ENCODE peak calls at places on chromosomes 16 and 17, in eight cellular contexts. D is astrocyte, I is thoracic aorta, O is cardiac muscle cell, Q is testis, Z is PC-9, W is left ventricle myocardium inferior, K is HCT116. X is an unnamed sample. For H3K36me3 and H3K9me3, the result is how much of the 10 kb centered on the place peaks cover.

GRCh38 chr17:73286863-73287296 is 24.9 kb downstream of the CDC42EP4 start:
- DNase-seq in D (peak), I (no peak), O (peak), Q (no peak), Z (no peak), W (no peak), K (no peak), X (peak)

GRCh38 chr16:88305176-88305575 is 77.6 kb upstream of the ZNF469 start:
- DNase-seq in D (no peak), I (no peak), O (no peak), Q (no peak), Z (no peak), W (no peak), K (no peak), X (no peak)

GRCh38 chr17:32240745-32241144 is 24.9 kb upstream of the RHBDL3 start:
- DNase-seq in D (peak), I (no peak), O (peak), Q (peak), Z (no peak), W (peak), K (no peak), X (no peak)

GRCh38 chr16:15777533-15778203 is 79.2 kb downstream of the MYH11 start:
- DNase-seq in D (peak), I (no peak), O (peak), Q (peak), Z (peak), W (no peak), K (peak), X (peak)

GRCh38 chr17:77425791-77426641 is 285.2 kb downstream of the SEC14L1 start:
- DNase-seq in D (peak), I (no peak), O (peak), Q (no peak), Z (no peak), W (no peak), K (no peak), X (peak)

GRCh38 chr16:12868169-12868568 is 33.2 kb upstream of the SHISA9 start:
- DNase-seq in D (no peak), I (no peak), O (no peak), Q (no peak), Z (peak), W (no peak), K (no peak), X (no peak)

GRCh38 chr17:27524594-27524993 is 68.3 kb downstream of the KSR1 start:
- DNase-seq in D (no peak), I (no peak), O (no peak), Q (no peak), Z (no peak), W (no peak), K (no peak), X (no peak)

GRCh38 chr16:19884611-19885455 is at the start of gene GPRC5B:
- DNase-seq in D (peak), I (no peak), O (peak), Q (peak), Z (no peak), W (peak), K (no peak), X (peak)

GRCh38 chr17:74987909-74988711 is 678 bp downstream of the CDR2L start:
- DNase-seq in D (peak), I (peak), O (peak), Q (peak), Z (no peak), W (peak), K (no peak), X (peak)

GRCh38 chr17:82936768-82937171 is 96.9 kb upstream of the ZNF750 start:
- DNase-seq in D (no peak), I (no peak), O (no peak), Q (no peak), Z (no peak), W (peak), K (no peak), X (no peak)

GRCh38 chr17:82940226-82941020 is 100.6 kb upstream of the ZNF750 start:
- DNase-seq in D (no peak), I (no peak), O (no peak), Q (no peak), Z (no peak), W (peak), K (no peak), X (no peak)

GRCh38 chr17:82939213-82940030 is 99.6 kb upstream of the ZNF750 start:
- DNase-seq in D (no peak), I (no peak), O (no peak), Q (no peak), Z (no peak), W (peak), K (no peak), X (no peak)

GRCh38 chr17:82937411-82938371 is 97.9 kb upstream of the ZNF750 start:
- DNase-seq in D (no peak), I (no peak), O (no peak), Q (no peak), Z (no peak), W (peak), K (no peak), X (no peak)

DNA sequence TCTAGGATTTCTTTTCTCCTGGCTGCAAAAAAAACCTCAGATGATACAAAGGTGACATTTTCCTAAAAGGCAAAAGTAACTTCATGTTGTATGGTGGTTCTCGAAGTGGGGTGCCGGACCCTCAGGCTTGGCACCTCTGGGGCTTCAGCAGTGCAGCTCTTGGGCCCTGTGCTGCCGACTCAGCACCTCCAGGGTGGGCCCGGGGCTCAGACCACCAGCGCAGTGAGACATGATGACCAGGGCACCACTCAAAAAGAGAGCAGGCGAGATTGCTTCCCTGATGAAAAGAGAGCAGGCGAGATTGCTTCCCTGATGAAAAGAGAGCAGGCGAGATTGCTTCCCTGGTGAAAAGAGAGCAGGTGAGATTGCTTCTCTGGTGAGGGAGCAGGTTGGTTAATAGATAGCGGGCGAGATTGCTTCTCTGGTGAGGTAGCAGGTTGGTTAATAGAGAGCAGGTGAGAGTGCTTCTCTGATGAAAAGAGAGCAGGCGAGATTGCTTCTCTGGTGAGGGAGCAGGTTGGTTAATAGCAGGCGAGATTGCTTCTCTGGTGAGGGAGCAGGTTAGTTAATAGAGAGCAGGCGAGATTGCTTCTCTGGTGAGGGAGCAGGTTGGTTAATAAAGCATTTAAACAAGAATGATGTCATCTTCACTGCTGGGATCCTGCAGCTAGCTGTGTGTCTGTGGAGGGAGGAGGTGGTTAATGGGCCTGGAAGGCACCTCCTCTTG is 98.8 kb upstream of the ZNF750 start:
- DNase-seq in D (no peak), I (no peak), O (no peak), Q (no peak), Z (no peak), W (peak), K (no peak), X (no peak)
- H3K36me3 ChIP-seq in D (under half), I (under half), O (under half), Q (under half), Z (under half), W (half or more), K (under half), X (under half)

GRCh38 chr17:34387566-34387965 is 24.5 kb upstream of the CCL1 start:
- DNase-seq in D (no peak), I (no peak), O (no peak), Q (no peak), Z (no peak), W (no peak), K (no peak), X (no peak)

GRCh38 chr17:34391241-34391640 is 28.2 kb upstream of the CCL1 start:
- DNase-seq in D (no peak), I (no peak), O (no peak), Q (no peak), Z (no peak), W (no peak), K (no peak), X (no peak)

GRCh38 chr17:34386925-34387550 is 24.0 kb upstream of the CCL1 start:
- DNase-seq in D (peak), I (no peak), O (peak), Q (no peak), Z (no peak), W (no peak), K (no peak), X (peak)

GRCh38 chr17:34390649-34391048 is 27.6 kb upstream of the CCL1 start:
- DNase-seq in D (no peak), I (no peak), O (no peak), Q (no peak), Z (no peak), W (no peak), K (no peak), X (no peak)

GRCh38 chr17:34389343-34389742 is 26.3 kb upstream of the CCL1 start:
- DNase-seq in D (no peak), I (no peak), O (no peak), Q (no peak), Z (no peak), W (no peak), K (no peak), X (no peak)
- H3K4me3 ChIP-seq in D (no peak), I (no peak), O (no peak), Q (no peak), Z (no peak), W (no peak), K (no peak), X (no peak)

GRCh38 chr16:35602116-35602515 is 2142.7 kb downstream of the TP53TG3F start:
- DNase-seq in D (no peak), I (no peak), O (no peak), Q (no peak), Z (no peak), W (no peak), K (no peak), X (no peak)

DNA sequence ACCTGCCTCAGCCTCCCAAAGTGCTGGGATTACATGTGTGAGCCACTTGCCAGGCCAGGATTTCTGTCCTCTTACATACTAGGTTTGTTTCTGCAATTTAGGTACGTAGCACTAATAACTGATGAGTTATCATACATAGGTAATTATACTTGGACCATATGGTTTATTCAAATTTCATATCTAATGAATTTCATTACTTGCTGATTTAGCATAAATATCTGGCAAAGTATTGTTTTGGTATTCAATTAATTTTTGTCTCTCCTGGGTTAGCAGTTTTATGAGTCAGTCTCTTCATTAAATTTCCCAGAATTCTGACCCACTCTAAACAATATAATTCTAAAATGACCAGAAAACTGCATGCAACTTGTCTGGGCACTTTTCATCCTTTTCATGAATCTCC is 2146.5 kb downstream of the TP53TG3F start:
- DNase-seq in D (no peak), I (no peak), O (no peak), Q (no peak), Z (no peak), W (no peak), K (no peak), X (no peak)
- H3K9me3 ChIP-seq in D (under half), I (under half), O (under half), Q (under half), Z (under half), W (under half), K (under half), X (under half)

GRCh38 chr16:24972608-24973220 is 42.5 kb downstream of the ARHGAP17 start:
- DNase-seq in D (no peak), I (no peak), O (no peak), Q (no peak), Z (peak), W (no peak), K (no peak), X (no peak)

GRCh38 chr16:24969071-24969470 is 46.1 kb downstream of the ARHGAP17 start:
- DNase-seq in D (no peak), I (no peak), O (no peak), Q (no peak), Z (no peak), W (no peak), K (no peak), X (no peak)

GRCh38 chr16:24973771-24974461 is 41.3 kb downstream of the ARHGAP17 start:
- DNase-seq in D (no peak), I (no peak), O (no peak), Q (peak), Z (no peak), W (no peak), K (no peak), X (no peak)

GRCh38 chr16:24970708-24971107 is 44.5 kb downstream of the ARHGAP17 start:
- DNase-seq in D (no peak), I (no peak), O (no peak), Q (no peak), Z (no peak), W (no peak), K (no peak), X (no peak)

DNA sequence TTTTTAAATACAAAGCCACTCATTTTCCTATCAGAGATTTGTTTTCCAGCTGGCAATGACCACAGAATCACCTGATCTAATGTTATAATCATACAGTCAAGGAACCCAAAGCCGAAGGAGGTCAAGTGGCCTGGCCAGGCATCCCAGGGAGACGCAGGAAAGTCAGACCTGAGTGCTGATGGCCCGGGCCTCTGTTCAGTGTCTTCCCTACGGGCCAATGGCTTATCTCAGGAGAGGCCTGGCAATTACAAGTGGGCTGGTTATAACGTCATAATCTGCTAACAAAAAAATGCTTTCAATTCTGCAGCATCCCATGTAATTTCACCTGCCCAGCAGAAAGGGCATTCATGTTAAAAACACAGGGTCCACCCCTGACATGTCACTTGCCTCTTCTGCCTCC is 43.5 kb downstream of the ARHGAP17 start:
- DNase-seq in D (no peak), I (no peak), O (no peak), Q (no peak), Z (no peak), W (peak), K (no peak), X (no peak)
- H3K36me3 ChIP-seq in D (under half), I (under half), O (under half), Q (under half), Z (under half), W (half or more), K (under half), X (half or more)

DNA sequence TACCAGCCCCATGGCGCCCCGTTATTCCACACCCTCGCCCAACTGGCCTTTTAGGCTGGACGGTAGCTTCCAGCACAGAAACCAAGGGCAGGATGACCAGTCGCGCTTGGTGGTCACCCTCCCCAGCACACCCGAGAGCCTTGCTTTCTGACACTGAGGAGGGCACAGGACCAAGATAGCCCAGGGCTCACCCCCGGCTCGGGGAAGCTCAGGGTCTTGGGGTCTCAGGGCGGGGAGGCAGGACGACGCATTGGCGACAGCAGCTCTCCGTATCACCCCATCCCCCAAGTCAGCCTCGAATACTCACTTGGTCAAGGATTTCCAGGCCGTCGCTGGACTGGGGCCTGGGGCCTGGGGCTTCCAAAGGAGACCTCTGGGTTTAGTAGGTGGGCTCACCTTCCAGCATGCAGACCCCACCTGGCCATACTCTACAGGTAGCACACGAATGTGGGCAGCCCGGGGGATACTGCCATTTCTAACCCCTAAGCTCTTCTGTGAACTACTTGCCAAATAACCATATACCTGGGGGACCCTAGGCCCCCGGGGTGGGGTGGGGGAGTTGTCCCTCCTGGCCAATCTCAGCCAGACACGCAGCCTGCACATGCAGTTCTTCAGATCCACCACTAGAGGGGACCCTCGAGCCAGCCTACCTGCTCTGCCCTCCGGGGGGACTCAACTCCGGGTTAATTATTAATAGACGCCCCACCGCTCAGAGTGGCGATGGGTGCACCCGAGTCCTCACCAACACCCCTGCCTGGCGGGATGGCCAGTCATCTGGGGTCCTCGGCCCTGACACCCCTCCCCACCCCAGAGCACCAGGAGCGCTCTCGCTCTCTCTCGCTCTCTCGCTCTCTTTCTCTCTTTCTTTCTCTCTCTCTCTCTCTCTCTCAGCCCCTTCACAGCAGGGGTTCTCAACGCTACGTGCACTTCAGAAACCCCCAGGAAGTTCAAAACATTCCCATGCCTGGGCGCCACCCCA is 30.0 kb downstream of the TBC1D16 start:
- DNase-seq in D (no peak), I (no peak), O (peak), Q (peak), Z (no peak), W (no peak), K (peak), X (peak)
- H3K4me3 ChIP-seq in D (no peak), I (peak), O (peak), Q (no peak), Z (no peak), W (peak), K (no peak), X (no peak)

X was measured in MG63.